ENCODE peak calls at places on chromosomes 4 and X, in five cellular contexts. L is breast epithelium, S is tibial artery, Q is ascending aorta, I is endothelial cell of umbilical vein. A is an unnamed sample.

GRCh38 chr4:164799410-164799809 is 45.5 kb downstream of the SMIM31 start:
- DNase-seq in Q (no peak), S (no peak), I (no peak), L (no peak), A (no peak)

GRCh38 chr4:56551516-56551915 is 45.9 kb downstream of the ARL9 start:
- DNase-seq in S (no peak), I (no peak), L (no peak), Q (no peak), A (no peak)

GRCh38 chr4:184039963-184040383 is 134.9 kb downstream of the STOX2 start:
- DNase-seq in L (no peak), I (no peak), Q (no peak), S (no peak), A (no peak)

GRCh38 chrX:45954026-45954425 is 591.2 kb downstream of the ZNF674 start:
- DNase-seq in L (no peak), S (no peak), Q (no peak), I (no peak), A (no peak)

GRCh38 chrX:147738260-147738659 is 173.5 kb upstream of the FMR1 start:
- DNase-seq in S (no peak), L (no peak), Q (no peak), I (no peak), A (no peak)

GRCh38 chr4:134720030-134720429 is 518.4 kb upstream of the PABPC4L start:
- DNase-seq in L (no peak), Q (no peak), S (no peak), I (no peak), A (no peak)

GRCh38 chr4:60042941-60043340 is 1157.2 kb upstream of the ADGRL3 start:
- DNase-seq in S (no peak), Q (no peak), I (no peak), L (no peak), A (no peak)

GRCh38 chr4:8152090-8152864 is 6.3 kb downstream of the ABLIM2 start:
- DNase-seq in I (no peak), L (no peak), Q (no peak), S (no peak), A (no peak)

GRCh38 chr4:88672987-88673386 is 24.6 kb downstream of the NAP1L5 start:
- DNase-seq in I (peak; percentile 65), Q (no peak), L (no peak), S (no peak), A (no peak)

GRCh38 chr4:19478791-19479190 is 772.9 kb upstream of the SLIT2 start:
- DNase-seq in S (no peak), Q (no peak), L (no peak), I (no peak), A (no peak)

GRCh38 chr4:108450236-108450898 is 170.0 kb upstream of the RPL34 start:
- DNase-seq in Q (no peak), S (no peak), I (no peak), L (no peak), A (no peak)

GRCh38 chr4:110119347-110119746 is 79.1 kb downstream of the ELOVL6 start:
- DNase-seq in I (peak; percentile 25), L (no peak), Q (no peak), S (no peak), A (no peak)

GRCh38 chrX:119694601-119695534 is 1.9 kb upstream of the SEPTIN6 start:
- DNase-seq in Q (no peak), S (no peak), I (no peak), L (no peak), A (no peak)

GRCh38 chr4:138689593-138689992 is 326.0 kb upstream of the NOCT start:
- DNase-seq in Q (no peak), L (no peak), S (no peak), I (no peak), A (no peak)

GRCh38 chrX:53312946-53313745 is 31.8 kb upstream of the IQSEC2 start:
- DNase-seq in S (peak; percentile 48), L (peak; percentile 52), Q (no peak), I (peak; percentile 56), A (peak; percentile 32)
- H3K27ac ChIP-seq in S (no peak overlapping the region), L (no peak overlapping the region), Q (no peak overlapping the region), I (peak overlapping the region; percentile 48), A (no peak overlapping the region)

GRCh38 chr4:2489841-2490552 is 21.1 kb downstream of the RNF4 start:
- DNase-seq in I (peak; percentile 39), L (no peak), Q (no peak), S (no peak), A (no peak)
- H3K27ac ChIP-seq in I (no peak overlapping the region), L (no peak overlapping the region), Q (peak overlapping the region; percentile 12), S (no peak overlapping the region), A (no peak overlapping the region)

DNA sequence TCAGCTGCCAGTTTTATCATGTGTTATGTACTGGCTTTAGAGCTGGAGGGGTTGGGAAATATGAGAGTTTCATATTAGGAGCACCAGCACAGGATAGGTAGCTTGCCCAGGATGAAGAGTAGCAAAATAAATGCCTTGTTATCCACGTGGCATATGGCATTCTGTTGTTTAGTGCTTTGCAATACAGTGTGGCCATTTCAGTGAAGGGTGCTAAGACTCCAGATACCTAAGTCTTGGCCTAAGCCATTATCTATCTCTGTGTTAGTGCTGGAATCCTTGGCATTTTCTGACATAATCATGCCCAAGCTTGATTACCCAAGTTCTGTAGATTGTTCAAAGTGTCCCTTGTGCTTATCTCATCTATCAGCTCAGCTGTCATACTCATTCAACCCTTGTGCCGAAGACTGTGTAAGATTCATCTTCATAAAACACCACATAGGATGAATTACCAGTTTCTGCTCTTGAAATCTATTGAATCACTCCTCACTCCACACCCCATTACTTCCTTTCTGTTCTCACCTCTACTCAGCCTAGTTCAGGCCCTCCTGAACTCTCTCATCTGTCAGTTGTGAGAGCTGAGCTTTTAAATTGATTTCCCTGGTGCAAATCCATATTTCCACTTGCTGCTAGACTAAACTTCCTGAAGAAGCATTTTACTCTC is 73.5 kb downstream of the CLCN5 start:
- DNase-seq in Q (no peak), S (no peak), L (no peak), I (no peak), A (no peak)
- H3K27ac ChIP-seq in Q (no peak overlapping the region), S (no peak overlapping the region), L (no peak overlapping the region), I (no peak overlapping the region), A (no peak overlapping the region)

DNA sequence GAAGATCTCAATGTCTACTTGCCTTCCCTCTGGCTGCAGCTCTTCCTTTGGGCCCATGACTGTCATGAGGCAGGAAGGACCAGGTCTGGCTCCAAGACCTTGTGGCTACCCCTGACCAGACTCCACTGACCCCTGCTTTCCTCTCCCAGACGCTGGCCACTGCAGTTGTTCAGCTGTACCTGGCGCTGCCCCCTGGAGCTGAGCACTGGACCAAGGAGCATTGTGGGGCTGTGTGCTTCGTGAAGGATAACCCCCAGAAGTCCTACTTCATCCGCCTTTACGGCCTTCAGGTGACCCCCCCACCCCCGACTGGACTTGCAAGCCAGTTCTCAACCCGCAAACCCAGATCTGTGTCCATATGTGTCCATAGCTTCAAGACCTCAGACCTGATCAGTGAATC is 535 bp downstream of the WAS start:
- DNase-seq in L (no peak), Q (no peak), I (no peak), S (no peak), A (no peak)
- H3K27ac ChIP-seq in L (no peak overlapping the region), Q (no peak overlapping the region), I (no peak overlapping the region), S (no peak overlapping the region), A (peak overlapping the region; percentile 21)

GRCh38 chr4:81408341-81408740 is 63.4 kb downstream of the RASGEF1B start:
- DNase-seq in S (no peak), I (no peak), L (no peak), Q (no peak), A (no peak)
- H3K27ac ChIP-seq in S (no peak overlapping the region), I (no peak overlapping the region), L (no peak overlapping the region), Q (no peak overlapping the region), A (no peak overlapping the region)

GRCh38 chr4:2365913-2366210 is 52.6 kb downstream of the ZFYVE28 start:
- DNase-seq in L (peak; percentile 28), Q (no peak), S (no peak), I (no peak), A (no peak)

GRCh38 chr4:2363951-2364653 is 54.3 kb downstream of the ZFYVE28 start:
- DNase-seq in L (peak; percentile 40), Q (no peak), S (no peak), I (no peak), A (no peak)

GRCh38 chr4:2365054-2365912 is 53.2 kb downstream of the ZFYVE28 start:
- DNase-seq in I (no peak), L (peak; percentile 46), S (no peak), Q (no peak), A (no peak)

GRCh38 chr4:2363056-2363719 is 55.3 kb downstream of the ZFYVE28 start:
- DNase-seq in L (peak; percentile 50), I (no peak), S (no peak), Q (no peak), A (no peak)

GRCh38 chr4:2364654-2365053 is 53.8 kb downstream of the ZFYVE28 start:
- DNase-seq in I (no peak), Q (no peak), S (no peak), L (peak; percentile 51), A (no peak)
- H3K27ac ChIP-seq in I (no peak overlapping the region), Q (no peak overlapping the region), S (peak overlapping the region; percentile 12), L (peak overlapping the region; percentile 5), A (peak overlapping the region; percentile 92)